ENCODE peak calls at places on chromosome X, in eight cellular contexts. One of them, this sample, is unnamed.
A peak's percentile ranks its signal among the peaks of the same experiment; 100 is the strongest.

GRCh38 chrX:130539721-130540321 is 138.0 kb downstream of the RBMX2 start:
- DNase-seq in spleen: no peak
- DNase-seq in tibial nerve: no peak
- DNase-seq in fibroblast of lung: peak; percentile 24
- DNase-seq in CD4-positive, alpha-beta memory T cell: peak; percentile 21
- DNase-seq in neuronal stem cell: peak; percentile 14
- DNase-seq in right cardiac atrium: peak; percentile 45
- DNase-seq in ovary: peak; percentile 40
- DNase-seq in this sample: peak; percentile 11

GRCh38 chrX:17411189-17411588 is 36.2 kb downstream of the NHS start:
- DNase-seq in spleen: no peak
- DNase-seq in tibial nerve: no peak
- DNase-seq in fibroblast of lung: peak; percentile 36
- DNase-seq in CD4-positive, alpha-beta memory T cell: no peak
- DNase-seq in neuronal stem cell: no peak
- DNase-seq in right cardiac atrium: no peak
- DNase-seq in ovary: no peak
- DNase-seq in this sample: no peak

GRCh38 chrX:102840871-102841705 is 96.0 kb upstream of the RAB40AL start:
- DNase-seq in spleen: no peak
- DNase-seq in tibial nerve: no peak
- DNase-seq in fibroblast of lung: peak; percentile 11
- DNase-seq in CD4-positive, alpha-beta memory T cell: no peak
- DNase-seq in neuronal stem cell: no peak
- DNase-seq in right cardiac atrium: no peak
- DNase-seq in ovary: no peak
- DNase-seq in this sample: no peak

GRCh38 chrX:119030990-119031389 is 41.8 kb upstream of the CT47C1 start:
- DNase-seq in spleen: no peak
- DNase-seq in tibial nerve: no peak
- DNase-seq in fibroblast of lung: no peak
- DNase-seq in CD4-positive, alpha-beta memory T cell: no peak
- DNase-seq in neuronal stem cell: no peak
- DNase-seq in right cardiac atrium: no peak
- DNase-seq in ovary: no peak
- DNase-seq in this sample: no peak

GRCh38 chrX:21193196-21193595 is 181.0 kb upstream of the CNKSR2 start:
- DNase-seq in spleen: no peak
- DNase-seq in tibial nerve: no peak
- DNase-seq in fibroblast of lung: no peak
- DNase-seq in CD4-positive, alpha-beta memory T cell: no peak
- DNase-seq in neuronal stem cell: no peak
- DNase-seq in right cardiac atrium: no peak
- DNase-seq in ovary: no peak
- DNase-seq in this sample: no peak

GRCh38 chrX:44874481-44875184 is 1.6 kb downstream of the KDM6A start:
- DNase-seq in spleen: no peak
- DNase-seq in tibial nerve: no peak
- DNase-seq in fibroblast of lung: peak; percentile 57
- DNase-seq in CD4-positive, alpha-beta memory T cell: peak; percentile 55
- DNase-seq in neuronal stem cell: no peak
- DNase-seq in right cardiac atrium: no peak
- DNase-seq in ovary: no peak
- DNase-seq in this sample: peak; percentile 37

GRCh38 chrX:18894156-18894555 is 89.8 kb downstream of the PHKA2 start:
- DNase-seq in spleen: peak; percentile 78
- DNase-seq in tibial nerve: no peak
- DNase-seq in fibroblast of lung: no peak
- DNase-seq in CD4-positive, alpha-beta memory T cell: no peak
- DNase-seq in neuronal stem cell: no peak
- DNase-seq in right cardiac atrium: no peak
- DNase-seq in ovary: no peak
- DNase-seq in this sample: no peak

GRCh38 chrX:49199906-49200771 is at the start of gene SYP:
- DNase-seq in spleen: peak; percentile 95
- DNase-seq in tibial nerve: peak; percentile 73
- DNase-seq in fibroblast of lung: peak; percentile 79
- DNase-seq in CD4-positive, alpha-beta memory T cell: peak; percentile 87
- DNase-seq in neuronal stem cell: peak; percentile 78
- DNase-seq in right cardiac atrium: peak; percentile 95
- DNase-seq in ovary: peak; percentile 91
- DNase-seq in this sample: peak; percentile 70

GRCh38 chrX:16838202-16839066 is 31.7 kb downstream of the RBBP7 start:
- DNase-seq in spleen: no peak
- DNase-seq in tibial nerve: no peak
- DNase-seq in fibroblast of lung: peak; percentile 86
- DNase-seq in CD4-positive, alpha-beta memory T cell: no peak
- DNase-seq in neuronal stem cell: no peak
- DNase-seq in right cardiac atrium: no peak
- DNase-seq in ovary: no peak
- DNase-seq in this sample: peak; percentile 58

GRCh38 chrX:10620121-10620699 is at the start of gene MID1:
- DNase-seq in spleen: peak; percentile 71
- DNase-seq in tibial nerve: peak; percentile 30
- DNase-seq in fibroblast of lung: peak; percentile 85
- DNase-seq in CD4-positive, alpha-beta memory T cell: no peak
- DNase-seq in neuronal stem cell: peak; percentile 71
- DNase-seq in right cardiac atrium: peak; percentile 85
- DNase-seq in ovary: peak; percentile 78
- DNase-seq in this sample: peak; percentile 71

GRCh38 chrX:3712870-3713224 is 602 bp downstream of the PRKX start:
- DNase-seq in spleen: peak; percentile 92
- DNase-seq in tibial nerve: no peak
- DNase-seq in fibroblast of lung: no peak
- DNase-seq in CD4-positive, alpha-beta memory T cell: no peak
- DNase-seq in neuronal stem cell: no peak
- DNase-seq in right cardiac atrium: no peak
- DNase-seq in ovary: no peak
- DNase-seq in this sample: no peak

GRCh38 chrX:85244411-85245210 is 820 bp downstream of the ZNF711 start:
- DNase-seq in spleen: peak; percentile 61
- DNase-seq in tibial nerve: no peak
- DNase-seq in fibroblast of lung: peak; percentile 41
- DNase-seq in CD4-positive, alpha-beta memory T cell: no peak
- DNase-seq in neuronal stem cell: peak; percentile 14
- DNase-seq in right cardiac atrium: peak; percentile 40
- DNase-seq in ovary: peak; percentile 27
- DNase-seq in this sample: peak; percentile 33

GRCh38 chrX:85243761-85244410 is at the start of the genes SATL1 and ZNF711:
- DNase-seq in spleen: peak; percentile 70
- DNase-seq in tibial nerve: no peak
- DNase-seq in fibroblast of lung: peak; percentile 73
- DNase-seq in CD4-positive, alpha-beta memory T cell: peak; percentile 13
- DNase-seq in neuronal stem cell: peak; percentile 73
- DNase-seq in right cardiac atrium: peak; percentile 73
- DNase-seq in ovary: peak; percentile 69
- DNase-seq in this sample: peak; percentile 38

DNA sequence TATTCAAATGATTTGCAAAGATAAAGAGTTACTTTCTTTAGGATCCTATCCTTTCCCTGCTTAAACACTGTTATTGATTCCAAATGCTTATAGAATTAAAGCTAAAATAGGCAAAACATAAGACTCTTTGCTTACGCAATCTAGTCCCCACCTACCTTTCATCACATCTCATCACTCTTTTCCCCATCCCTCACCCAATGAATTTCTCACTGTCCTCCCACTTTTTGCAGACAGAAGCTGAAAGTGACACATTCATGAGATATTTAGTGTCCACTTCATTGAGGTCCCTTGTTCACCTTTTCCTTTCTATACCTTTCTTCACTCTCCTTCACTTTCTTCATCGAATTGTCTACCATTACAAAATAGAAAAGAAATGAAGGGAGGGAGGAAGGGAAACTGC is 424 bp downstream of the SATL1 start:
- DNase-seq in spleen: no peak
- DNase-seq in tibial nerve: no peak
- DNase-seq in fibroblast of lung: peak; percentile 1
- DNase-seq in CD4-positive, alpha-beta memory T cell: no peak
- DNase-seq in neuronal stem cell: no peak
- DNase-seq in right cardiac atrium: no peak
- DNase-seq in ovary: no peak
- DNase-seq in this sample: no peak
- H3K4me3 ChIP-seq in spleen: no peak overlapping the region
- H3K4me3 ChIP-seq in tibial nerve: no peak overlapping the region
- H3K4me3 ChIP-seq in fibroblast of lung: no peak overlapping the region
- H3K4me3 ChIP-seq in CD4-positive, alpha-beta memory T cell: no peak overlapping the region
- H3K4me3 ChIP-seq in neuronal stem cell: peak overlapping the region; percentile 71
- H3K4me3 ChIP-seq in right cardiac atrium: no peak overlapping the region
- H3K4me3 ChIP-seq in ovary: peak overlapping the region; percentile 53
- H3K4me3 ChIP-seq in this sample: peak overlapping the region; percentile 67

GRCh38 chrX:12304261-12304660 is 166.0 kb downstream of the FRMPD4 start:
- DNase-seq in spleen: no peak
- DNase-seq in tibial nerve: no peak
- DNase-seq in fibroblast of lung: no peak
- DNase-seq in CD4-positive, alpha-beta memory T cell: no peak
- DNase-seq in neuronal stem cell: no peak
- DNase-seq in right cardiac atrium: no peak
- DNase-seq in ovary: no peak
- DNase-seq in this sample: no peak
- H3K27me3 ChIP-seq in spleen: no peaks in the 10 kb centered on the region
- H3K27me3 ChIP-seq in tibial nerve: no peaks in the 10 kb centered on the region
- H3K27me3 ChIP-seq in fibroblast of lung: no peaks in the 10 kb centered on the region
- H3K27me3 ChIP-seq in CD4-positive, alpha-beta memory T cell: no peaks in the 10 kb centered on the region
- H3K27me3 ChIP-seq in neuronal stem cell: no peaks in the 10 kb centered on the region
- H3K27me3 ChIP-seq in right cardiac atrium: no peaks in the 10 kb centered on the region
- H3K27me3 ChIP-seq in ovary: no peaks in the 10 kb centered on the region
- H3K27me3 ChIP-seq in this sample: no peaks in the 10 kb centered on the region

GRCh38 chrX:46574941-46575381 is 1.4 kb downstream of the CHST7 start:
- DNase-seq in spleen: peak; percentile 86
- DNase-seq in tibial nerve: no peak
- DNase-seq in fibroblast of lung: peak; percentile 35
- DNase-seq in CD4-positive, alpha-beta memory T cell: no peak
- DNase-seq in neuronal stem cell: no peak
- DNase-seq in right cardiac atrium: peak; percentile 61
- DNase-seq in ovary: peak; percentile 54
- DNase-seq in this sample: no peak
- H3K4me3 ChIP-seq in spleen: peak overlapping the region; percentile 72
- H3K4me3 ChIP-seq in tibial nerve: peak overlapping the region; percentile 39
- H3K4me3 ChIP-seq in fibroblast of lung: peak overlapping the region; percentile 51
- H3K4me3 ChIP-seq in CD4-positive, alpha-beta memory T cell: peak overlapping the region; percentile 65
- H3K4me3 ChIP-seq in neuronal stem cell: peak overlapping the region; percentile 52
- H3K4me3 ChIP-seq in right cardiac atrium: peak overlapping the region; percentile 75
- H3K4me3 ChIP-seq in ovary: peak overlapping the region; percentile 54
- H3K4me3 ChIP-seq in this sample: peak overlapping the region; percentile 55

GRCh38 chrX:125439194-125439849 is 119.7 kb downstream of the TEX13C start:
- DNase-seq in spleen: no peak
- DNase-seq in tibial nerve: no peak
- DNase-seq in fibroblast of lung: no peak
- DNase-seq in CD4-positive, alpha-beta memory T cell: no peak
- DNase-seq in neuronal stem cell: no peak
- DNase-seq in right cardiac atrium: no peak
- DNase-seq in ovary: no peak
- DNase-seq in this sample: no peak

DNA sequence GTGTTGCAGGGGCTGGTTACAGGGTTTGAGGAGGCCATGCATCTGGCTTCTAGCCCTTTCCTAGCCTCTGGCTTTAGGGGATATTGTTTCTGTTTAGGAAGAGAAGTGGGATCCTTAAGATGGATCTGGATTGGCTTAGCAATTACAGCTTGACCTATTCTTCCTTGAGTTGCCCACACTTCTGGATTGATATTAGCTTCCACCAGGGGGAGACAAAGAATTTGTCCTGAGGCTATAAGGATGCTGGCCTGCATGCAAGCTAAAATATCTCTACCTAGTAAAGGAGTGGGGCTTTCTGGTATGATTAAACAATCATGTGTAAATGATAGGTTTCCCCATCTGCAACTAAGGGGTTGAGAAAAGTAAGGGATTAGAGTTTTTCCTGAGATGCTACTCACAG is 117.2 kb downstream of the TEX13C start:
- DNase-seq in spleen: no peak
- DNase-seq in tibial nerve: no peak
- DNase-seq in fibroblast of lung: no peak
- DNase-seq in CD4-positive, alpha-beta memory T cell: peak; percentile 0
- DNase-seq in neuronal stem cell: peak; percentile 0
- DNase-seq in right cardiac atrium: no peak
- DNase-seq in ovary: no peak
- DNase-seq in this sample: no peak
- H3K27me3 ChIP-seq in spleen: no peaks in the 10 kb centered on the region
- H3K27me3 ChIP-seq in tibial nerve: no peaks in the 10 kb centered on the region
- H3K27me3 ChIP-seq in fibroblast of lung: no peaks in the 10 kb centered on the region
- H3K27me3 ChIP-seq in CD4-positive, alpha-beta memory T cell: no peaks in the 10 kb centered on the region
- H3K27me3 ChIP-seq in neuronal stem cell: no peaks in the 10 kb centered on the region
- H3K27me3 ChIP-seq in right cardiac atrium: no peaks in the 10 kb centered on the region
- H3K27me3 ChIP-seq in ovary: no peaks in the 10 kb centered on the region
- H3K27me3 ChIP-seq in this sample: no peaks in the 10 kb centered on the region

GRCh38 chrX:96704661-96705060 is 20.0 kb downstream of the DIAPH2 start:
- DNase-seq in spleen: no peak
- DNase-seq in tibial nerve: no peak
- DNase-seq in fibroblast of lung: peak; percentile 13
- DNase-seq in CD4-positive, alpha-beta memory T cell: no peak
- DNase-seq in neuronal stem cell: no peak
- DNase-seq in right cardiac atrium: no peak
- DNase-seq in ovary: no peak
- DNase-seq in this sample: no peak
- H3K4me3 ChIP-seq in spleen: no peak overlapping the region
- H3K4me3 ChIP-seq in tibial nerve: no peak overlapping the region
- H3K4me3 ChIP-seq in fibroblast of lung: no peak overlapping the region
- H3K4me3 ChIP-seq in CD4-positive, alpha-beta memory T cell: no peak overlapping the region
- H3K4me3 ChIP-seq in neuronal stem cell: no peak overlapping the region
- H3K4me3 ChIP-seq in right cardiac atrium: no peak overlapping the region
- H3K4me3 ChIP-seq in ovary: no peak overlapping the region
- H3K4me3 ChIP-seq in this sample: no peak overlapping the region

DNA sequence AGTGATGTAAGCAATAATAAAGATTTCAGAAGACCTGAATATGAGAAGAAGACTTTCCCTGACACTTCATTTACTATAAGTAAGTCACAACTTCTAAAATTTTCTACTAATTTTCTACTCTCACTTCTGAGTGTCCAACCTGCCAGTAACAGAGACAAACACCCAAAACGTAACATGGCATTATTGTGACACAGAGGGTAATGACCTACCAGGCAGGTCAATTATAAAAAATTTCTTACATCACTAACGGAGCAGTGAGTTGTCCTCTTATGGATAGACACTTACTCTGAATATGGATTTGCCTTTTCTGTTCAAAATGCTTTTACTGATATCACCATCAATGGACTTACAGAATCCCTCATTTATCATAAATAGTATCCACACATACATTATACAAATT is 405.9 kb upstream of the MAGEB16 start:
- DNase-seq in spleen: no peak
- DNase-seq in tibial nerve: no peak
- DNase-seq in fibroblast of lung: no peak
- DNase-seq in CD4-positive, alpha-beta memory T cell: no peak
- DNase-seq in neuronal stem cell: no peak
- DNase-seq in right cardiac atrium: no peak
- DNase-seq in ovary: no peak
- DNase-seq in this sample: no peak
- H3K27me3 ChIP-seq in spleen: no peaks in the 10 kb centered on the region
- H3K27me3 ChIP-seq in tibial nerve: peaks cover 5% of the 10 kb centered on the region
- H3K27me3 ChIP-seq in fibroblast of lung: no peaks in the 10 kb centered on the region
- H3K27me3 ChIP-seq in CD4-positive, alpha-beta memory T cell: no peaks in the 10 kb centered on the region
- H3K27me3 ChIP-seq in neuronal stem cell: no peaks in the 10 kb centered on the region
- H3K27me3 ChIP-seq in right cardiac atrium: no peaks in the 10 kb centered on the region
- H3K27me3 ChIP-seq in ovary: peaks cover 2% of the 10 kb centered on the region
- H3K27me3 ChIP-seq in this sample: no peaks in the 10 kb centered on the region